ENCODE peak calls at places on chromosome 5, in eight cellular contexts. K is vagina, I is A549, R is uterus, B is breast epithelium, X is esophagus squamous epithelium, N is heart left ventricle, D is IMR-90. C is an unnamed sample.

GRCh38 chr5:54224083-54224836 is 86.1 kb downstream of the ARL15 start:
- DNase-seq in K (no peak), I (no peak), R (no peak), B (no peak), X (no peak), N (peak; percentile 33), D (no peak), C (no peak)

GRCh38 chr5:21398511-21398910 is 1410.5 kb upstream of the CDH18 start:
- DNase-seq in K (no peak), I (no peak), R (no peak), B (no peak), X (no peak), N (no peak), D (no peak), C (no peak)

GRCh38 chr5:54761213-54761701 is 224.1 kb downstream of the ESM1 start:
- DNase-seq in K (no peak), I (no peak), R (peak; percentile 85), B (no peak), X (no peak), N (peak; percentile 46), D (peak; percentile 95), C (no peak)

GRCh38 chr5:123802298-123802951 is 290.4 kb downstream of the CSNK1G3 start:
- DNase-seq in K (no peak), I (no peak), R (no peak), B (no peak), X (no peak), N (no peak), D (no peak), C (no peak)

GRCh38 chr5:144598451-144599068 is 427.9 kb downstream of the KCTD16 start:
- DNase-seq in K (no peak), I (no peak), R (no peak), B (no peak), X (no peak), N (peak; percentile 24), D (no peak), C (no peak)

GRCh38 chr5:170576602-170577584 is 73.1 kb downstream of the KCNIP1 start:
- DNase-seq in K (no peak), I (no peak), R (no peak), B (no peak), X (no peak), N (no peak), D (no peak), C (no peak)

GRCh38 chr5:112228672-112229071 is 190.4 kb downstream of the EPB41L4A start:
- DNase-seq in K (no peak), I (peak; percentile 73), R (peak; percentile 32), B (peak; percentile 77), X (no peak), N (peak; percentile 92), D (peak; percentile 2), C (peak; percentile 70)

GRCh38 chr5:95081500-95082355 is 203.2 kb downstream of the MCTP1 start:
- DNase-seq in K (no peak), I (peak; percentile 55), R (peak; percentile 24), B (no peak), X (no peak), N (peak; percentile 52), D (peak; percentile 89), C (peak; percentile 57)

GRCh38 chr5:139795074-139796001 is at the start of gene PSD2:
- DNase-seq in K (no peak), I (no peak), R (no peak), B (no peak), X (no peak), N (no peak), D (no peak), C (no peak)

GRCh38 chr5:10513501-10514442 is 50.1 kb upstream of the ANKRD33B start:
- DNase-seq in K (no peak), I (peak; percentile 52), R (no peak), B (no peak), X (no peak), N (no peak), D (peak; percentile 83), C (no peak)

GRCh38 chr5:134490925-134491271 is 34.6 kb upstream of the JADE2 start:
- DNase-seq in K (no peak), I (no peak), R (no peak), B (no peak), X (no peak), N (no peak), D (no peak), C (no peak)

GRCh38 chr5:6745706-6746217 is 32.5 kb downstream of the TENT4A start:
- DNase-seq in K (no peak), I (peak; percentile 46), R (no peak), B (no peak), X (no peak), N (no peak), D (peak; percentile 79), C (no peak)

GRCh38 chr5:132480546-132481242 is 9.9 kb downstream of the IRF1 start:
- DNase-seq in K (no peak), I (no peak), R (no peak), B (no peak), X (no peak), N (no peak), D (no peak), C (no peak)

GRCh38 chr5:80170117-80170535 is 85.7 kb downstream of the SERINC5 start:
- DNase-seq in K (no peak), I (no peak), R (no peak), B (no peak), X (no peak), N (no peak), D (no peak), C (no peak)

GRCh38 chr5:167565555-167565954 is 725.9 kb upstream of the WWC1 start:
- DNase-seq in K (no peak), I (peak; percentile 18), R (no peak), B (no peak), X (no peak), N (no peak), D (peak; percentile 20), C (no peak)

GRCh38 chr5:168076561-168076991 is 214.9 kb upstream of the WWC1 start:
- DNase-seq in K (no peak), I (no peak), R (no peak), B (no peak), X (no peak), N (peak; percentile 57), D (peak; percentile 13), C (no peak)

GRCh38 chr5:1537166-1538154 is 13.7 kb upstream of the LPCAT1 start:
- DNase-seq in K (peak; percentile 12), I (no peak), R (no peak), B (peak; percentile 10), X (no peak), N (no peak), D (no peak), C (peak; percentile 25)

GRCh38 chr5:134091626-134092121 is 22.8 kb upstream of the TCF7 start:
- DNase-seq in K (no peak), I (no peak), R (no peak), B (no peak), X (no peak), N (no peak), D (no peak), C (no peak)

GRCh38 chr5:122099060-122099790 is 21.2 kb upstream of the LOX start:
- DNase-seq in K (no peak), I (no peak), R (no peak), B (no peak), X (no peak), N (no peak), D (peak; percentile 90), C (no peak)

GRCh38 chr5:93017854-93018253 is 563.2 kb downstream of the NR2F1-AS1 start:
- DNase-seq in K (no peak), I (no peak), R (no peak), B (no peak), X (no peak), N (no peak), D (peak; percentile 81), C (no peak)

DNA sequence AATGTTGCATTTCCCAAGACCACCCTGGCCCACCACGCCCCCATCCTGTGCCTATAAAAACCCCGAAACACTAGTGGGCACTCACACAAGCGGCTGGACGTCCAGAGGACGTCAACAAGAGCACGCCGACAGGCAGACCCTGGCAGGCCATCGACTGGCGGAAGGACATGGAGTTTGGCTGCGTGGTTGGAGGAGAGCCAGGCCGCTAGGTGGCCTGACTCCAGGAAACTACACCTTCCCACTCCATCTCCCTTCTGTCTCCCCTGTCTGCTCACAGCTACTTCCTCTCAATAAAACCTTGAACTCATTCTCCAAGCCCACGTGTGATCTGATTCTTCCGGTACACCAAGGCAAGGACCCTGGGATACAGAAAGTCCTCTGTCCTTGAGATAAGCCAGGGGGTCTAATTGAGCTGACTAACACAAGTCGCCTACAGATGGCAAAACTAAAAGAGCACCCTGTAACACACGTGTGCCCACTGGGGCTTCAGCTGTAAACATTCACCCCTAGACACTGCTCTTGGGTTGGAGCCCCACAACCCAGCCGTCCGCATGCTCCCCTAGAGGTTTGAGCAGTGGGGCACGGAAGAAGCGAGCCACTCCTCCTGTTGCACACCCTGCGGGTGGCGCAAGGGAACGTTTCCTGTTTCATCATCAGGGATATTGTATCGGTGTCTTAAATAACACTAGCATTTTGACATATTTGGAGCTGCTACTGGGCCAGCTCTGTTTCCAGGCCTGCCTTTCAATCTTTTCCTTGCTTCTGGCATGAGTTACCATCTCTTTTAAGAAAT is 54.5 kb upstream of the TAF11L2 start:
- DNase-seq in K (no peak), I (no peak), R (no peak), B (no peak), X (no peak), N (peak; percentile 34), D (no peak), C (no peak)
- TF ChIP-seq POLR2A in K (no peak), I (no peak), R (no peak), B (no peak), X (no peak), N (no peak), D (no peak), C (no peak)

GRCh38 chr5:146409081-146409671 is 38.0 kb upstream of the TCERG1 start:
- DNase-seq in K (no peak), I (no peak), R (no peak), B (no peak), X (no peak), N (no peak), D (peak; percentile 26), C (no peak)
- H3K4me3 ChIP-seq in K (no peak overlapping the region), I (no peak overlapping the region), R (no peak overlapping the region), B (no peak overlapping the region), X (no peak overlapping the region), N (no peak overlapping the region), D (no peak overlapping the region), C (no peak overlapping the region)

GRCh38 chr5:2709996-2710689 is 41.3 kb downstream of the IRX2 start:
- DNase-seq in K (no peak), I (no peak), R (no peak), B (no peak), X (no peak), N (no peak), D (no peak), C (no peak)
- H3K9me3 ChIP-seq in K (no peaks in the 10 kb centered on the region), I (no peaks in the 10 kb centered on the region), R (no peaks in the 10 kb centered on the region), B (no peaks in the 10 kb centered on the region), X (no peaks in the 10 kb centered on the region), N (no peaks in the 10 kb centered on the region), D (peaks cover 26% of the 10 kb centered on the region), C (no peaks in the 10 kb centered on the region)

DNA sequence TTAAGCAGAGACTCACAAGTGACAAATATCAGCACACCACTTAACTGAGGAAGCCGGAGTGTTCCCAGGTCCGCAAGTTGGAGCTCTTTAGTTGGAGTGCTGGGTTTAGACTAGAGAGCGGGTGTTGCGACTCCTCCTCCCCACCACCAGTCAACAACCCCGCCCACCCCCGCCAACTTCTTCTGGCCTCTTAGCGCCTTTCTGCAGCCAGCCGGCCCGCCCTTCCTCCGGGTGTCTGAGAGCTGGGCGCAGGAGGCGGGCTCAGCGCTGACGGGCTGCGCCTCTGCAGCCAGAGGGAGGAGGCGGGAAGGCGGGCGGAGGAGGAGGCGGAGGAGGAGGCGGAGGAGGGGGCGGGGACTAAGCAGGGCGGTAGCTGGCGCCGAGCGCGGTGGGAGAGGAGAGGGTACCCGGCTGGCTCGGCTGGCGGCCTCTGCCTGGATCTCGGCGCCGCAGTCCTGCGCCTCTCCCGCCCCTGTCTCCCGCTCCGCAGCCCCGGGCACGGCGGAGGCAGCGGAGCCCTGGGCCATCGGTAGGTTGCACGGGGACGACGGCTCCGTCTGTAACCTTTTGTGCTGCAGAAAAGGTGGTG is at the start of gene MACIR:
- DNase-seq in K (peak; percentile 97), I (peak; percentile 86), R (peak; percentile 96), B (peak; percentile 91), X (peak; percentile 87), N (peak; percentile 99), D (peak; percentile 95), C (peak; percentile 96)
- TF ChIP-seq POLR2A in K (no peak), I (peak; percentile 91), R (peak; percentile 53), B (no peak), X (no peak), N (peak; percentile 85), D (peak; percentile 36), C (peak; percentile 87)

C was measured in Peyer's patch.